ENCODE peak calls at places on chromosomes 1 and 21, in four cellular contexts. One of them, this sample, is unnamed.

GRCh38 chr1:100646000-100646399 is 73.5 kb upstream of the VCAM1 start:
- DNase-seq in HepG2: no peak
- DNase-seq in GM12878: no peak
- DNase-seq in K562: no peak
- DNase-seq in this sample: no peak

GRCh38 chr1:11157394-11157793 is 31.8 kb upstream of the ANGPTL7 start:
- DNase-seq in K562: no peak
- DNase-seq in GM12878: no peak
- DNase-seq in HepG2: no peak
- DNase-seq in this sample: no peak

GRCh38 chr1:18575620-18576019 is 55.0 kb upstream of the PAX7 start:
- DNase-seq in HepG2: peak
- DNase-seq in GM12878: no peak
- DNase-seq in K562: peak
- DNase-seq in this sample: peak

GRCh38 chr1:43991476-43992231 is at the start of gene CCDC24:
- DNase-seq in HepG2: peak
- DNase-seq in GM12878: no peak
- DNase-seq in K562: peak
- DNase-seq in this sample: peak

GRCh38 chr21:45013271-45013841 is 61.0 kb upstream of the ADARB1 start:
- DNase-seq in K562: no peak
- DNase-seq in GM12878: no peak
- DNase-seq in HepG2: peak
- DNase-seq in this sample: no peak

GRCh38 chr1:111191496-111191895 is 8.9 kb downstream of the DENND2D start:
- DNase-seq in HepG2: no peak
- DNase-seq in GM12878: no peak
- DNase-seq in K562: no peak
- DNase-seq in this sample: no peak

GRCh38 chr1:228902781-228903572 is 167.7 kb downstream of the RHOU start:
- DNase-seq in K562: no peak
- DNase-seq in GM12878: no peak
- DNase-seq in HepG2: peak
- DNase-seq in this sample: no peak

GRCh38 chr1:234613128-234613875 is 3.3 kb upstream of the IRF2BP2 start:
- DNase-seq in HepG2: peak
- DNase-seq in GM12878: no peak
- DNase-seq in K562: no peak
- DNase-seq in this sample: no peak

GRCh38 chr1:233677690-233678354 is 63.9 kb downstream of the KCNK1 start:
- DNase-seq in GM12878: no peak
- DNase-seq in K562: no peak
- DNase-seq in HepG2: no peak
- DNase-seq in this sample: no peak

GRCh38 chr21:36388076-36388475 is 2.9 kb downstream of the CHAF1B start:
- DNase-seq in HepG2: no peak
- DNase-seq in GM12878: no peak
- DNase-seq in K562: no peak
- DNase-seq in this sample: no peak

GRCh38 chr1:241747992-241748391 is 95.9 kb downstream of the WDR64 start:
- DNase-seq in HepG2: no peak
- DNase-seq in GM12878: no peak
- DNase-seq in K562: no peak
- DNase-seq in this sample: no peak

GRCh38 chr1:36879613-36880012 is 154.7 kb downstream of the GRIK3 start:
- DNase-seq in K562: no peak
- DNase-seq in GM12878: no peak
- DNase-seq in HepG2: no peak
- DNase-seq in this sample: no peak

GRCh38 chr1:204649756-204650155 is 35.8 kb downstream of the LRRN2 start:
- DNase-seq in K562: no peak
- DNase-seq in GM12878: no peak
- DNase-seq in HepG2: no peak
- DNase-seq in this sample: no peak

GRCh38 chr21:44418876-44419230 is 36.5 kb upstream of the LRRC3 start:
- DNase-seq in K562: no peak
- DNase-seq in HepG2: no peak
- DNase-seq in GM12878: no peak
- DNase-seq in this sample: no peak

GRCh38 chr1:12302798-12303447 is 73.1 kb downstream of the VPS13D start:
- DNase-seq in GM12878: no peak
- DNase-seq in HepG2: no peak
- DNase-seq in K562: no peak
- DNase-seq in this sample: no peak

GRCh38 chr1:65221638-65222421 is 73.8 kb downstream of the AK4 start:
- DNase-seq in K562: no peak
- DNase-seq in GM12878: no peak
- DNase-seq in HepG2: no peak
- DNase-seq in this sample: no peak

GRCh38 chr1:200692321-200692720 is 22.6 kb upstream of the DDX59 start:
- DNase-seq in HepG2: no peak
- DNase-seq in K562: no peak
- DNase-seq in GM12878: no peak
- DNase-seq in this sample: no peak

GRCh38 chr1:91699339-91699970 is 186.5 kb downstream of the TGFBR3 start:
- DNase-seq in K562: no peak
- DNase-seq in HepG2: no peak
- DNase-seq in GM12878: no peak
- DNase-seq in this sample: no peak
- TF ChIP-seq POLR2AphosphoS5 in K562: no peak
- TF ChIP-seq POLR2AphosphoS5 in HepG2: no peak
- TF ChIP-seq POLR2AphosphoS5 in GM12878: no peak
- TF ChIP-seq POLR2AphosphoS5 in this sample: no peak

GRCh38 chr1:102102276-102102780 is 105.6 kb upstream of the OLFM3 start:
- DNase-seq in K562: no peak
- DNase-seq in GM12878: no peak
- DNase-seq in HepG2: no peak
- DNase-seq in this sample: no peak
- TF ChIP-seq POLR2A in K562: no peak
- TF ChIP-seq POLR2A in GM12878: no peak
- TF ChIP-seq POLR2A in HepG2: no peak
- TF ChIP-seq POLR2A in this sample: no peak

DNA sequence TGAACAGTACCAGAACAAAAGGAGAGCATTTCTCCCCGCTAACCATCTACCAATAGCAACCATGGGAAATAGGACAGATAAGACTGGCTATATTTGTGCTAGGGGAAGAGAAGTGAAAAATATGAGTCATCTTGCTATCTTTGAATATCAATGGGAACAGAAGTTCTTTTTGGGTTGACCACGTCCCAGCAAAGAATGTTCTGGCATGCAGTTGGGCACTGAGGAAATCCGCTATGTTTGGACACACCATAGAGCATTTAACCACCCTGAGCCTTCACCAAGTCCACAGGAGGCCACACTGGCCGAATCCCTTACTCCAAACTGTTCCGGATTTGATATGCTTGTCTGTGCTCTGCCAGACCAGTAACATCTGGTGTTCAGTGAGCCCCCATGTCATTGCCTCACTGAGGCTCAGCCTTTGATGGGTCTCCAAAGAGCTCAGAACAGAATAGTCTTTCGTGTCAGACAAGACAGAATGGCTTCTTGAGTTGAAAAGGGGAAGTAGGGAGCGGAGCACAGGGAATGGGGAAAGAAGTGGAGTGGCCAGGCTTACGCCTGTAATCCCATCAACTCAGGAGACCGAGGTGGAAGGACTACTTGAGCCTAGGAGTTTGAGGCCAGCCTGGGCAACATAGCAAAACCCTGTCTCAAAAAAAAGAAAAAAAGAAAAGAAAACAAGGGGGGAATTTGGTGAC is 81.4 kb downstream of the SMYD2 start:
- DNase-seq in GM12878: no peak
- DNase-seq in HepG2: no peak
- DNase-seq in K562: no peak
- DNase-seq in this sample: no peak
- TF ChIP-seq TAF1 in GM12878: no peak
- TF ChIP-seq TAF1 in HepG2: no peak
- TF ChIP-seq TAF1 in K562: no peak
- TF ChIP-seq TAF1 in this sample: no peak

GRCh38 chr21:33377221-33377620 is 26.0 kb upstream of the IFNGR2 start:
- DNase-seq in K562: no peak
- DNase-seq in GM12878: no peak
- DNase-seq in HepG2: no peak
- DNase-seq in this sample: no peak

GRCh38 chr21:33383056-33383888 is 19.9 kb upstream of the IFNGR2 start:
- DNase-seq in GM12878: peak
- DNase-seq in HepG2: peak
- DNase-seq in K562: peak
- DNase-seq in this sample: no peak

GRCh38 chr21:33384851-33385331 is 18.3 kb upstream of the IFNGR2 start:
- DNase-seq in GM12878: no peak
- DNase-seq in HepG2: no peak
- DNase-seq in K562: no peak
- DNase-seq in this sample: no peak

GRCh38 chr21:33378081-33378480 is 25.1 kb upstream of the IFNGR2 start:
- DNase-seq in GM12878: no peak
- DNase-seq in HepG2: no peak
- DNase-seq in K562: no peak
- DNase-seq in this sample: no peak

DNA sequence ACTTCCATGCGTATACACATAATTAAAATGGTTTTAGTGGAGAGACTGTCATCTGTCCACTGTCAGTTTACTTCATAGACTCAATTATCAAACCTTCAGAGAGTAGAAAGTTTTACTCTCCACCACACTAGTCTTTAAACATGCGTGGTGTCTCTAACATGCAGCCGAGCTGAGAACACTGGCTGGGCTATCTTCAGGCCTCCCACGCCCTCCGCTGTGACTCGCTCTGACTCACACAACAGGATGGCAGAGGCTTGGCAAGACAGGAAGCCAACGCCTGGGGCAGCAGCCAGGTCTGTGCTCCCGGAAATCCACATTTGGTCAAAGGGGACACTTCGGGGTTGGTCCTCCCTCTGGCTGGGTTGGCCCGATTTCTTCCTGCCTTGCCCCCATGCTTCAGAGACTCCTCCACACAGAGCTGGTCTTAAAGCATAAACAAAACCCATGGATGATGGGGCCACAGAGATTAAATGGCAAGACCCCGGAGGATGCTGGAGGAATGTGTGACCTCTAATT is 22.7 kb upstream of the IFNGR2 start:
- DNase-seq in HepG2: peak
- DNase-seq in GM12878: peak
- DNase-seq in K562: peak
- DNase-seq in this sample: no peak
- TF ChIP-seq POLR2AphosphoS5 in HepG2: no peak
- TF ChIP-seq POLR2AphosphoS5 in GM12878: peak
- TF ChIP-seq POLR2AphosphoS5 in K562: no peak
- TF ChIP-seq POLR2AphosphoS5 in this sample: peak

DNA sequence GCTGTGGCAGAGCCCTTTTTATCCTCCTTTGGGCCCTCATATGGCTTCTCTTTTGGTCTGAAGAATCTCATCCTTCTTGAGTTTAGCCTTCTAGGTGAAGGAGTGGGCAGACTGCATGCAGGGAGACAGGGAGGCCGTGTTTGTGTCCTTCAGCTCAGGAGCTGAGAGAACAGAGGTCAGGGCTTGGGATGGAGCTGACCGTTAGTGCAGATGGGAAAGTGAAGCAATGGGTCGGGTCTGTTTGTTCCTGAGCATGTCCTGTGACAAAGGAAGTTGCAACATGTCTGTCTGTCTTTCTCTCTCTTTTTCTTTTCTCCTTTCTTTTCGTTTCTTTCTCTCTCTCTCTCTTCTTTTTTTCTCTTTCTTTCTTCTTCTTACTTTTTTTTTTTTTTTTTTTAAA is 14.9 kb downstream of the MAPKAPK2 start:
- DNase-seq in GM12878: no peak
- DNase-seq in HepG2: peak
- DNase-seq in K562: no peak
- DNase-seq in this sample: no peak
- TF ChIP-seq POLR2A in GM12878: no peak
- TF ChIP-seq POLR2A in HepG2: no peak
- TF ChIP-seq POLR2A in K562: no peak
- TF ChIP-seq POLR2A in this sample: no peak

This sample was measured in GM12891.